ENCODE peak calls at places on chromosomes 3 and 15, in six cellular contexts. F is SK-N-SH, Z is neural progenitor cell, N is HCT116, W is PC-3, H is hepatocyte. P is an unnamed sample. For H3K4me1, the result is how much of the 10 kb centered on the place peaks cover.

GRCh38 chr3:32814371-32814770 is 3.4 kb upstream of the TRIM71 start:
- DNase-seq in W (no peak), Z (peak), N (no peak), F (no peak), H (no peak), P (no peak)

GRCh38 chr3:15159501-15160136 is 46.4 kb upstream of the CAPN7 start:
- DNase-seq in F (no peak), Z (no peak), N (no peak), H (no peak), W (no peak), P (no peak)

GRCh38 chr15:45198337-45199135 is 10.8 kb upstream of the SHF start:
- DNase-seq in N (peak), F (peak), Z (peak), H (peak), W (peak), P (peak)

GRCh38 chr3:49021813-49022720 is at the start of gene NDUFAF3:
- DNase-seq in Z (peak), F (peak), W (peak), H (peak), N (peak), P (peak)

GRCh38 chr15:31605467-31605931 is 278.9 kb downstream of the KLF13 start:
- DNase-seq in N (no peak), Z (peak), H (peak), W (peak), F (peak), P (no peak)

GRCh38 chr3:133882986-133883586 is 12.6 kb downstream of the RAB6B start:
- DNase-seq in H (no peak), F (no peak), N (no peak), W (no peak), Z (no peak), P (no peak)

GRCh38 chr15:40594429-40594836 is 384 bp downstream of the KNL1 start:
- DNase-seq in F (peak), H (peak), N (peak), Z (peak), W (peak), P (peak)

GRCh38 chr3:55406666-55407425 is 80.3 kb downstream of the WNT5A start:
- DNase-seq in W (peak), H (no peak), Z (no peak), N (no peak), F (no peak), P (no peak)

GRCh38 chr3:66153471-66153870 is 67.3 kb upstream of the SLC25A26 start:
- DNase-seq in H (no peak), W (no peak), Z (peak), N (no peak), F (no peak), P (no peak)

GRCh38 chr3:76731471-76731870 is 308.4 kb upstream of the ROBO2 start:
- DNase-seq in Z (no peak), F (no peak), H (no peak), W (no peak), N (no peak), P (no peak)

GRCh38 chr15:94631608-94632007 is 400.2 kb downstream of the MCTP2 start:
- DNase-seq in F (no peak), H (no peak), W (no peak), N (no peak), Z (no peak), P (peak)

GRCh38 chr3:14810070-14810732 is 8.6 kb upstream of the FGD5 start:
- DNase-seq in H (peak), F (peak), W (no peak), N (no peak), Z (peak), P (no peak)

GRCh38 chr15:65982941-65983340 is 113.7 kb downstream of the RAB11A start:
- DNase-seq in W (no peak), Z (no peak), N (no peak), F (no peak), H (no peak), P (no peak)

GRCh38 chr3:57100046-57100695 is 39.7 kb downstream of the SPATA12 start:
- DNase-seq in H (peak), W (peak), F (peak), Z (peak), N (peak), P (peak)

GRCh38 chr3:48428863-48429415 is 947 bp downstream of the PLXNB1 start:
- DNase-seq in Z (peak), H (peak), W (peak), N (no peak), F (peak), P (no peak)

GRCh38 chr3:182238141-182238540 is 526.4 kb downstream of the SOX2 start:
- DNase-seq in Z (peak), F (no peak), H (no peak), N (no peak), W (no peak), P (no peak)

GRCh38 chr15:59687831-59688230 is 1.3 kb downstream of the BNIP2 start:
- DNase-seq in W (no peak), Z (no peak), N (no peak), H (no peak), F (peak), P (peak)

GRCh38 chr3:150090877-150091276 is 120.2 kb upstream of the PFN2 start:
- DNase-seq in H (no peak), W (no peak), Z (no peak), N (no peak), F (no peak), P (no peak)

GRCh38 chr3:62379206-62379834 is 6.0 kb upstream of the FEZF2 start:
- DNase-seq in Z (peak), H (no peak), F (peak), N (no peak), W (no peak), P (no peak)

GRCh38 chr3:23836536-23837230 is 30.9 kb downstream of the UBE2E1 start:
- DNase-seq in F (peak), N (no peak), Z (no peak), H (no peak), W (no peak), P (no peak)

GRCh38 chr3:62238431-62238830 is 134.9 kb downstream of the FEZF2 start:
- DNase-seq in H (no peak), F (no peak), W (no peak), N (no peak), Z (no peak), P (no peak)

GRCh38 chr3:117409701-117410459 is 700.3 kb downstream of the TUSC7 start:
- DNase-seq in Z (peak), H (no peak), W (no peak), N (no peak), F (no peak), P (no peak)

GRCh38 chr3:55880357-55880756 is 393.3 kb upstream of the WNT5A start:
- DNase-seq in H (no peak), W (peak), F (no peak), Z (no peak), N (no peak), P (no peak)

GRCh38 chr15:95620934-95621579 is 709.4 kb upstream of the NR2F2 start:
- DNase-seq in W (no peak), Z (no peak), H (no peak), F (no peak), N (no peak), P (no peak)

GRCh38 chr15:43975326-43975725 is 148.5 kb downstream of the WDR76 start:
- DNase-seq in H (no peak), W (no peak), F (no peak), Z (no peak), N (no peak), P (no peak)

GRCh38 chr3:32973982-32974381 is 22.5 kb downstream of the CCR4 start:
- DNase-seq in F (no peak), H (no peak), Z (no peak), N (no peak), W (no peak), P (no peak)

GRCh38 chr3:5002871-5003247 is 23.6 kb downstream of the BHLHE40 start:
- DNase-seq in W (no peak), F (no peak), H (no peak), N (no peak), Z (no peak), P (no peak)

GRCh38 chr3:39383190-39383912 is at the start of gene SLC25A38:
- DNase-seq in F (peak), Z (peak), W (peak), H (peak), N (peak), P (peak)

GRCh38 chr3:130905551-130905950 is 11.7 kb downstream of the ATP2C1 start:
- DNase-seq in Z (no peak), H (peak), N (no peak), F (no peak), W (peak), P (peak)

GRCh38 chr15:40944510-40945296 is 8.6 kb upstream of the CHAC1 start:
- DNase-seq in H (no peak), F (no peak), W (no peak), N (no peak), Z (no peak), P (no peak)

GRCh38 chr15:85624241-85624855 is 170.4 kb downstream of the KLHL25 start:
- DNase-seq in W (no peak), H (no peak), N (no peak), F (no peak), Z (no peak), P (no peak)

GRCh38 chr3:39780352-39780751 is 29.1 kb upstream of the MYRIP start:
- DNase-seq in N (no peak), W (no peak), F (no peak), Z (peak), H (no peak), P (no peak)

GRCh38 chr15:73329501-73330200 is 39.1 kb downstream of the HCN4 start:
- DNase-seq in F (no peak), W (no peak), N (no peak), H (no peak), Z (no peak), P (no peak)

GRCh38 chr3:134148534-134148933 is 102.1 kb downstream of the RYK start:
- DNase-seq in H (no peak), F (no peak), W (no peak), Z (no peak), N (no peak), P (no peak)

GRCh38 chr3:115146418-115147328 is at the start of gene ZBTB20:
- DNase-seq in Z (peak), W (peak), F (peak), N (peak), H (peak), P (peak)

GRCh38 chr3:106485202-106485601 is 616.4 kb upstream of the CBLB start:
- DNase-seq in F (no peak), Z (no peak), W (no peak), N (no peak), H (no peak), P (no peak)

GRCh38 chr3:156448300-156448699 is 106.6 kb downstream of the SSR3 start:
- DNase-seq in N (peak), H (peak), Z (peak), F (no peak), W (peak), P (peak)

GRCh38 chr3:5138214-5138981 is 16.3 kb downstream of the ARL8B start:
- DNase-seq in H (peak), W (peak), Z (no peak), F (no peak), N (no peak), P (no peak)

GRCh38 chr15:64092864-64093626 is 593 bp downstream of the CIAO2A start:
- DNase-seq in W (peak), H (peak), Z (peak), N (no peak), F (peak), P (peak)

GRCh38 chr15:100835626-100836025 is 44.0 kb upstream of the ALDH1A3 start:
- DNase-seq in N (no peak), F (no peak), H (no peak), W (no peak), Z (no peak), P (no peak)

GRCh38 chr15:100832178-100832942 is 47.3 kb upstream of the ALDH1A3 start:
- DNase-seq in H (no peak), W (no peak), F (no peak), N (no peak), Z (no peak), P (no peak)

GRCh38 chr15:100831466-100831865 is 48.2 kb upstream of the ALDH1A3 start:
- DNase-seq in Z (no peak), N (no peak), H (no peak), F (no peak), W (no peak), P (no peak)

GRCh38 chr15:100834731-100835130 is 44.9 kb upstream of the ALDH1A3 start:
- DNase-seq in H (no peak), Z (no peak), F (no peak), W (no peak), N (no peak), P (no peak)

GRCh38 chr15:100833432-100834389 is 45.9 kb upstream of the ALDH1A3 start:
- DNase-seq in H (no peak), W (no peak), N (no peak), F (no peak), Z (no peak), P (peak)
- TF ChIP-seq EZH2phosphoT487 in H (no peak), W (no peak), N (no peak), F (no peak), Z (no peak), P (no peak)

DNA sequence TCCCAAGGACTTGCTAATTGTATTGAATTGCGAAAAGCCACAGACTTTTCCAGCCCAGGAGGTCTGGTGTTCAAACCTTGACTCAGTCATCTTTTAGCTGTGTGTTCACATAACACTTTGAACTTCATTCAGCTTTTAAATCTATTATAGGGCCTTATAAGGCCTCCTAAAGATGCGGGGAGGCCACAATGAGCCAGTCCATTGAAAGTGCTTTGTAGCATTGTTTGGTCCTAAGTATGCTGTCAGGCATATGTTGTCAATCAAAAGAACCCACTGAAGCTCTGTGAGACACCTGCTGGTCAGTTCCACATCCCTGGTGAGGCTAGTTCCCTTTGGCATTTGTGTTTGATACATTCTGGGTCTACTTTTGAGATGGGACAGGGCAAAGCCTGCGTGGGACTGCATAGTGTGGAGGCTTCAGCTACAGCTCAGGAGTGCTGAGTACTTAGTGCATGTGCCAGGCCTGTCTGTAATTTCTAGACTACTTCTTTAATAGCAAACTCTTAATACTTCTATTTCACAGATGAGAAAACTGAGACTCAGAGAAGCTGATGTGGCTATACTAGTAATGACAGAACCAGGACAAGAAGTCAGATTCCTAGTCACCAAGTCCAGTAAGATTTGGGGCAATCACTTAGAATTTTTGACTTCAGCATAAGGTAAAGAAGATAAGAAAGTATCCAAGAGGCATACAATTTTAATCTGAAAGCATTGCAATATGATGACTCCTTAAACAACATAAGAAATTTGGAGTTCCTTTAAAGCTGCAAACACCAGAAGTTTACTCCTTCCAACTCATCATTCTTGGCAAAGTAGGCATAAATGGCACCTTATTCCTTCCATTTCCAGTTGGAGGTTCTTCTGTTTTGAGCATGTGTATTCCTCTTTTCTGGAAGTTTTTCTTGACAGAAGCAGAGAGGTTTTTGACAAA is 213.0 kb downstream of the PDCD6IP start:
- DNase-seq in Z (peak), N (peak), W (peak), H (no peak), F (no peak), P (peak)
- TF ChIP-seq CTCF in Z (peak), N (no peak), W (peak), H (peak), F (peak), P (peak)

DNA sequence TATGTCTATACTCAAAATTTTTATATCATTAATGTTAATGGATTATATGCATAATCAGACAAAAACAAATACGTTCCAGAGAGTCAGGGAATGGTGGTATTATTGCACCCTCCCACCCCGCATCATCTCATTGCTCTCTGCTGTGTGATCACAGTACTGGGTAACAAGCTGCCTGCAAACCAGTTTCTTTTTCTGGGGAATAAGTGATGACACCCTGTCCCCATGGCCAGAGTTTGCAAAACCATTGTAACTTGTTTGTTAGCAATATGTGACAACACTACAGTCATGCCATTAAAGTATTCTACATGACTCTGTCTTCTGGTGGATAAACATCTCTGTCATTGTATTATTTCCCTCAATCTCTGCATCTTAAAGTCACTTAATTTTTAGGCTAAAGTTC is 39.5 kb downstream of the ZBTB38 start:
- DNase-seq in W (no peak), Z (no peak), H (no peak), F (no peak), N (no peak), P (no peak)
- H3K4me1 ChIP-seq in W (half or more), Z (under half), H (half or more), F (under half), N (under half), P (under half)

DNA sequence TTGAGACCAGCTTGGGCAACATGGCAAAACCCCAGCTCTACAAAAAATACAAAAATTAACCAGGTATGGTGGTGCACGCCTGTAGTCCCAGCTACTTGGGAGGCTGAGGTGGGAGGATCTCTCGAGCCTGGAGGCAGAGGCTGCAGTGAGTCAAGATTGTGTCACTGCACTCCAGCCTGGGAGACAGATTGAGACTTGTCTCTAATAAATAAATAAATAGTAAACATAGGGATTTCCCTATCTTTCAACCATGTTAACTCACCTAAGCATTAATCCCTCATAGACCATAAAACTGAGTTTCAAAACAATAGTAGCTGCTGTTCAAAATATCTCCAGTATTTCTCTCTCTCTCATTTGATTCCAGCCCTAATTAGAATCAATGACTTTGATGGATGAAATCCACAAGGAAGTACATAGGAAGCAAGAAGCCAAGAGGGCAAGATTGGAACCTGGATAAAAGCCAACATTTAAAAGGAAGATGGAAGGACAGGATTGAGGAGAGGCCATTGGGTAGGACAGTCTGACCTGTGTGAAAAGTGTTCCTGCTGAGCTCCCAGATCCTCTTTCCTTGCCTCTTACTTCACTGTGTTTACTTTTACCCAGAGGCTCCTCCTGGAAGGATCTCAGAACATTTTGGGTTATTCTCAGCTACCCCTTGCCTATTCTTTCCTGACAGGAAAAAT is 12.4 kb upstream of the TTBK2 start:
- DNase-seq in Z (no peak), N (no peak), H (no peak), W (no peak), F (no peak), P (no peak)
- TF ChIP-seq EZH2phosphoT487 in Z (no peak), N (no peak), H (no peak), W (no peak), F (no peak), P (no peak)

GRCh38 chr3:109888026-109888425 is 550.7 kb upstream of the DPPA4 start:
- DNase-seq in Z (no peak), W (no peak), N (no peak), H (no peak), F (no peak), P (no peak)
- TF ChIP-seq CTCF in Z (no peak), W (no peak), N (no peak), H (no peak), F (no peak), P (no peak)

GRCh38 chr3:152309535-152310317 is 41.0 kb downstream of the MBNL1 start:
- DNase-seq in N (no peak), W (peak), H (no peak), F (no peak), Z (no peak), P (no peak)

GRCh38 chr3:152308475-152308844 is 39.7 kb downstream of the MBNL1 start:
- DNase-seq in F (no peak), W (no peak), H (no peak), Z (no peak), N (no peak), P (no peak)

GRCh38 chr3:152305075-152305474 is 36.3 kb downstream of the MBNL1 start:
- DNase-seq in F (no peak), W (peak), N (no peak), H (no peak), Z (peak), P (no peak)

GRCh38 chr3:152307829-152308474 is 39.2 kb downstream of the MBNL1 start:
- DNase-seq in F (no peak), Z (peak), W (peak), N (no peak), H (peak), P (no peak)

DNA sequence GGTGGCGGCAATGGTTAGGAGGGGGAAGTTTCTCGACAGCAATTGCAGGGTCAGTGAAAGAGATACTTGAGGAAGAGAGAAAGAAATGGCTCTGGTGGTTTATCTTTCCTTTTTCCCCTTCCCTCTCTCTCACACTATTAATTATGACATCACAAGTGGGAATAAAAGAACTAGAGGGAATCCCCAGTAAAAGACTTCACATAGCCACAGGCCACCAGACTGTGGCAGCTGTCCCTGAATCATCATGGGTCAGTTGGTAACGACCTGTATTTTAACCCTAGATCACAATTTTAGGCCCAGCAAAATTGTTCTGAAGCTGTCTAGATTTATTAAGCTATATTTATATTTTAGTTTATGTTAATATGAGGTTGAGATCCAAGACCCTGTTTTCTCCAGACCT is 40.3 kb downstream of the MBNL1 start:
- DNase-seq in N (no peak), Z (no peak), F (no peak), H (no peak), W (no peak), P (no peak)
- H3K4me1 ChIP-seq in N (half or more), Z (under half), F (under half), H (under half), W (half or more), P (under half)

DNA sequence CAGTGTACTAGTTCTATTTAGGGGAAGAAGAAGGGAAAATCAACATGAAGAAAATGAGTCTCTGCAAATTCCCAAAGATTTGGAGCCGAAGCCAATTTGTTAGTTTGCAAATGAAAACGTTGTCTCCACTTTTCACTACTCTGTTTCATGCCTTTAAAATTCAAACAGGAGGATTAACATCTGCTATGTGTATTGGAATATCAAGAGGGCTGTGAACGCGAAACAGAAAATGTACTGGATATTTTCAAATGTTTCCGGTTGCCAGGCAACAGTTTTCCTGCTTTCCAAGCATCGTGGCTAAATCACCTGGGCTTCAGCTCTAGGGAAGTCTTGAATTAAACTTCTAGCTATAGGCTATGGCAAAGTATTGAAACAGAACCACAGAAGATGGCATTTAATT is 172.8 kb downstream of the KCNMB2 start:
- DNase-seq in N (no peak), W (no peak), F (no peak), Z (no peak), H (peak), P (no peak)
- TF ChIP-seq EZH2phosphoT487 in N (no peak), W (no peak), F (no peak), Z (no peak), H (no peak), P (no peak)